ENCODE peak calls at places on chromosome 22, in seven cellular contexts. I is heart left ventricle, K is kidney, P is brain microvascular endothelial cell, M is hepatocyte, Y is heart right ventricle, R is stomach. J is an unnamed sample.

GRCh38 chr22:49923445-49923844 is 5.0 kb downstream of the CRELD2 start:
- DNase-seq in P (no peak), M (no peak), R (no peak), Y (no peak), I (no peak), K (no peak), J (no peak)

GRCh38 chr22:21042978-21043855 is 2.5 kb upstream of the LRRC74B start:
- DNase-seq in I (no peak), M (no peak), Y (no peak), K (no peak), R (no peak), P (no peak), J (peak; percentile 15)

GRCh38 chr22:30733081-30733680 is 38.5 kb downstream of the OSBP2 start:
- DNase-seq in M (no peak), K (no peak), I (no peak), P (peak; percentile 51), R (no peak), Y (no peak), J (peak; percentile 63)

GRCh38 chr22:16956290-16956689 is 51.7 kb downstream of the GAB4 start:
- DNase-seq in M (no peak), Y (no peak), P (no peak), K (peak; percentile 45), R (no peak), I (no peak), J (no peak)

GRCh38 chr22:43128928-43129424 is 14.2 kb downstream of the MCAT start:
- DNase-seq in I (no peak), P (no peak), R (peak; percentile 82), M (peak; percentile 76), Y (no peak), K (no peak), J (no peak)

GRCh38 chr22:23233746-23234408 is 53.6 kb downstream of the BCR start:
- DNase-seq in I (peak; percentile 76), P (peak; percentile 41), Y (peak; percentile 50), K (peak; percentile 75), M (peak; percentile 52), R (no peak), J (peak; percentile 95)

GRCh38 chr22:20397498-20397897 is 3.5 kb downstream of the ZNF74 start:
- DNase-seq in R (no peak), K (no peak), I (no peak), Y (no peak), M (no peak), P (no peak), J (no peak)

GRCh38 chr22:48282804-48283203 is 1520.4 kb downstream of the TBC1D22A start:
- DNase-seq in P (no peak), Y (no peak), K (no peak), R (no peak), I (no peak), M (no peak), J (no peak)

GRCh38 chr22:28021116-28021997 is 102.3 kb upstream of the PITPNB start:
- DNase-seq in R (peak; percentile 20), M (no peak), P (no peak), Y (peak; percentile 2), I (peak; percentile 10), K (peak; percentile 37), J (no peak)

GRCh38 chr22:27726726-27727449 is 74.7 kb downstream of the MN1 start:
- DNase-seq in P (peak; percentile 68), K (peak; percentile 95), M (peak; percentile 83), Y (peak; percentile 79), R (peak; percentile 56), I (peak; percentile 85), J (peak; percentile 68)

GRCh38 chr22:37283393-37283937 is 1.2 kb downstream of the CYTH4 start:
- DNase-seq in I (peak; percentile 58), K (no peak), R (no peak), P (no peak), Y (no peak), M (no peak), J (no peak)
- TF ChIP-seq CTCF in I (no peak), K (no peak), R (no peak), P (peak; percentile 26), Y (no peak), M (no peak), J (peak; percentile 41)

GRCh38 chr22:40216041-40216756 is 38.5 kb downstream of the TNRC6B start:
- DNase-seq in Y (no peak), P (no peak), K (no peak), M (no peak), I (no peak), R (peak; percentile 25), J (no peak)

GRCh38 chr22:40212126-40212525 is 34.4 kb downstream of the TNRC6B start:
- DNase-seq in R (no peak), M (no peak), Y (peak; percentile 39), K (no peak), P (no peak), I (peak; percentile 38), J (peak; percentile 67)

GRCh38 chr22:40213478-40213877 is 35.8 kb downstream of the TNRC6B start:
- DNase-seq in R (no peak), I (no peak), P (no peak), Y (no peak), K (no peak), M (no peak), J (no peak)

GRCh38 chr22:40218152-40218551 is 40.4 kb downstream of the TNRC6B start:
- DNase-seq in M (no peak), R (no peak), K (no peak), Y (no peak), P (no peak), I (no peak), J (no peak)

GRCh38 chr22:40215266-40215665 is 37.5 kb downstream of the TNRC6B start:
- DNase-seq in M (no peak), P (no peak), Y (no peak), K (no peak), I (peak; percentile 61), R (peak; percentile 28), J (no peak)
- H3K4me3 ChIP-seq in M (no peak overlapping the region), P (no peak overlapping the region), Y (no peak overlapping the region), K (no peak overlapping the region), I (no peak overlapping the region), R (no peak overlapping the region), J (no peak overlapping the region)

GRCh38 chr22:37570661-37570976 is 9.3 kb downstream of the LGALS2 start:
- DNase-seq in R (no peak), Y (no peak), I (no peak), K (no peak), M (no peak), P (no peak), J (no peak)

GRCh38 chr22:37569009-37569920 is 9.0 kb downstream of the CDC42EP1 start:
- DNase-seq in P (no peak), Y (no peak), R (peak; percentile 93), M (peak; percentile 88), K (no peak), I (peak; percentile 24), J (no peak)

GRCh38 chr22:37571992-37572373 is 7.9 kb downstream of the LGALS2 start:
- DNase-seq in R (no peak), Y (no peak), I (no peak), M (no peak), P (no peak), K (no peak), J (no peak)

GRCh38 chr22:37569921-37570660 is 9.8 kb downstream of the LGALS2 start:
- DNase-seq in Y (no peak), I (peak; percentile 33), R (peak; percentile 96), K (no peak), P (no peak), M (peak; percentile 49), J (no peak)

GRCh38 chr22:37571258-37571991 is 8.5 kb downstream of the LGALS2 start:
- DNase-seq in R (no peak), I (peak; percentile 23), Y (no peak), K (no peak), P (no peak), M (peak; percentile 32), J (no peak)
- TF ChIP-seq CTCF in R (no peak), I (no peak), Y (no peak), K (no peak), P (peak; percentile 50), M (no peak), J (no peak)

DNA sequence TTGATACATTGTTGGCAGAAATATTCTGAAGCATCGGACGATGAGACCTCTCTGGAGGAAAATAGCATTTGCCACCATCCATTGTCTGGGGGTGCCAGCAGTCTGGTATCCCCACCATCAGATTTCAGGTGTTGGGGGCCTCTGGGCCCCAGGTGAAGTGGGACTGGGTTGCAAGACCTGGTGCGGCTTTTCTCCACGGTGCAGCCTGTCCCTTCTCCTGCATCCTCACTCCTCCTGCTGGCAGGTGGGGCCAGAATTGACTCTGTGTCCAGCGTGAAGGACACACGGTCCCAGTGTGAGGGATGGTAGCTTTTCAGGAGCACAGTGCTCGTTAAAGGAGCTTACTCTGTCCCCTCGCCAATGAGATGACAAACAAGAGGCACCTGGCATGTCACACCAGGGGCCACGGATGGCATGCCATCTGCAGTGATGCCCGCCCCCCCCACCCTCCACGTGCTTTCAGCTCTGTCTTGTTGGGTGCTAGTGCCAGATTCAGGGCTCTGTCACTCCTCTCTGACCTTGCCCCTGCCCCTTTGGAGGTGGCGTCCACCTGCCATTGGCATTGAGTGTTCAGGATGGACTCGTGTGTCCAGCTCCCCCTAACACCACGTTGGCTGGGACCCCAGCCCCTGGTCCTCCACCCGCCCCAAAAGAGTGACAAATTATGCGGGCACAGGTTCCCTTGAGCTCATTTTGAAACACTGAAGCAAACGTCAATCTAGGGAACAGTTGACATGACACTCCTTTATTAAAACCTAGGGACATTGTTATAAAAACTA is 62.4 kb downstream of the PARVG start:
- DNase-seq in R (peak; percentile 14), Y (no peak), I (no peak), M (no peak), K (no peak), P (no peak), J (no peak)
- H3K4me3 ChIP-seq in R (no peak overlapping the region), Y (no peak overlapping the region), I (no peak overlapping the region), M (no peak overlapping the region), K (no peak overlapping the region), P (no peak overlapping the region), J (no peak overlapping the region)

GRCh38 chr22:29207562-29208501 is 2.1 kb downstream of the EMID1 start:
- DNase-seq in M (no peak), I (no peak), R (no peak), K (no peak), P (no peak), Y (no peak), J (no peak)

GRCh38 chr22:29209624-29209929 is 3.9 kb downstream of the EMID1 start:
- DNase-seq in M (no peak), R (no peak), I (no peak), P (no peak), Y (no peak), K (no peak), J (no peak)

GRCh38 chr22:29208879-29209623 is 3.4 kb downstream of the EMID1 start:
- DNase-seq in M (no peak), K (no peak), P (no peak), I (no peak), Y (no peak), R (peak; percentile 43), J (no peak)

GRCh38 chr22:29207231-29207550 is 1.5 kb downstream of the EMID1 start:
- DNase-seq in P (no peak), M (no peak), K (no peak), I (no peak), Y (no peak), R (no peak), J (no peak)

DNA sequence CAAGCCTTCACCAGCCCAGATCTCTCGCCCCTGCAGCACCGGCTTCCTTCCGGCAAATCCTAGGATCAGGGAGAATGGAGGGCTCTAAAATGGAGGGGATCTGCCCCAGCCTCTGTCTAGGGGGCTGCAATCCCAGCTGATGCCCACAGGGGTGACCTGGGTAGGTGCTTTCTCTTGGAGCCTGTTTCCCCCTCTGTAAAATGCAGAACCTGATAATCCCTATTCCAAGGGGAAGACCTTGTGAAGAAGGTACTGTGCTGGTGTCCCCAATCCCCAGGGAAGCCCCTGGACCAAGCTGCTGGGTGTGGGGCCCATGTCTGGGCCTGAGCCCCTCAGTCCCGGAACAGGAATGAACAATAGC is 2.8 kb downstream of the EMID1 start:
- DNase-seq in I (no peak), K (no peak), P (no peak), M (no peak), R (no peak), Y (no peak), J (no peak)
- TF ChIP-seq CTCF in I (no peak), K (no peak), P (peak; percentile 20), M (no peak), R (no peak), Y (no peak), J (no peak)

J was measured in fibroblast of mammary gland.